ENCODE peak calls at places on chromosomes 4 and X, in eight cellular contexts. Q is MCF 10A; K is HFF-Myc; B is CD4-positive, alpha-beta T cell; F is pancreas; X is breast epithelium; L is mucosa of descending colon; C is epithelial cell of proximal tubule. H is an unnamed sample.

GRCh38 chr4:83561381-83561780 is 25.5 kb downstream of the GPAT3 start:
- DNase-seq in C (peak; percentile 85), Q (peak; percentile 89), F (no peak), K (no peak), B (no peak), L (no peak), X (no peak), H (no peak)

GRCh38 chr4:184746532-184746870 is 12.6 kb upstream of the CENPU start:
- DNase-seq in L (no peak), Q (peak; percentile 55), K (no peak), B (no peak), F (peak; percentile 74), X (no peak), C (peak; percentile 80), H (no peak)

GRCh38 chrX:40262641-40263560 is 165.1 kb upstream of the BCOR start:
- DNase-seq in K (no peak), F (no peak), C (no peak), Q (no peak), X (no peak), L (no peak), B (no peak), H (no peak)

GRCh38 chrX:53262189-53262917 is 19.0 kb downstream of the IQSEC2 start:
- DNase-seq in F (no peak), X (no peak), Q (no peak), B (no peak), C (no peak), L (no peak), K (no peak), H (no peak)

GRCh38 chr4:140529434-140529833 is 5.5 kb downstream of the ELMOD2 start:
- DNase-seq in B (no peak), K (no peak), X (no peak), C (no peak), L (no peak), Q (no peak), F (no peak), H (no peak)

GRCh38 chrX:111608724-111609123 is 72.2 kb upstream of the ALG13 start:
- DNase-seq in B (no peak), L (no peak), Q (no peak), C (no peak), X (no peak), K (no peak), F (no peak), H (no peak)

GRCh38 chr4:26557164-26557563 is 26.7 kb upstream of the TBC1D19 start:
- DNase-seq in X (no peak), F (no peak), L (no peak), B (no peak), C (peak; percentile 47), Q (peak; percentile 24), K (peak; percentile 51), H (no peak)

GRCh38 chrX:124098089-124098488 is 136.6 kb downstream of the STAG2 start:
- DNase-seq in F (no peak), C (no peak), B (no peak), X (no peak), Q (peak; percentile 16), K (peak; percentile 3), L (no peak), H (no peak)

GRCh38 chrX:115911967-115912366 is 258.6 kb upstream of the AGTR2 start:
- DNase-seq in Q (no peak), K (no peak), C (no peak), L (no peak), F (no peak), B (no peak), X (no peak), H (no peak)

GRCh38 chr4:92406488-92406887 is 102.7 kb downstream of the GRID2 start:
- DNase-seq in L (no peak), Q (no peak), B (no peak), C (no peak), X (no peak), K (no peak), F (no peak), H (no peak)
- TF ChIP-seq CTCF in L (no peak), Q (no peak), B (no peak), C (no peak), X (no peak), K (no peak), F (no peak), H (no peak)

GRCh38 chrX:87397103-87397886 is 120.3 kb upstream of the KLHL4 start:
- DNase-seq in B (no peak), L (no peak), Q (no peak), C (no peak), F (no peak), K (no peak), X (no peak), H (no peak)

GRCh38 chrX:87391742-87392141 is 125.9 kb upstream of the KLHL4 start:
- DNase-seq in B (no peak), X (no peak), C (no peak), F (no peak), K (no peak), L (no peak), Q (no peak), H (no peak)

GRCh38 chrX:87388381-87388780 is 129.2 kb upstream of the KLHL4 start:
- DNase-seq in Q (no peak), K (no peak), F (no peak), C (no peak), L (no peak), X (no peak), B (no peak), H (no peak)

DNA sequence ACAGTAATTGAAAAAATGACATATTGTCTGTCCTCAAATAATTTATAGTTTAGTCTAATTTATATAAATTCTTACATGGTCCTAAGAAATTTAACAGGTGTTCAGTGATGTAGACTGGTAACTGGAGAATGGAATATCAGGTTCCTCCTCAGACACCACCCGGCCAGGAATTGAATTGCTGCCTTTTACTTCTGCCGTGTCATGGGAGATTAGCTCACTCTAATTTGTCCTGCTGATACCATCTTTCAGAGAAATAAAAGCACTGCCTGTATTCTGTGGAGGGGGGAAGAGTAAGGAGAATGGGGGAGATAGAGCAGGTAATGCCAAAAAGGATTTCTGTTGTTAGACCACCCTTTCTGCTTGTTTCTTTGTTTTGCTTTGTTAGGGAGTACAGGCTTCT is 125.2 kb upstream of the KLHL4 start:
- DNase-seq in X (no peak), F (no peak), C (no peak), Q (no peak), B (no peak), L (no peak), K (no peak), H (no peak)
- TF ChIP-seq CTCF in X (no peak), F (no peak), C (no peak), Q (no peak), B (no peak), L (no peak), K (no peak), H (no peak)

DNA sequence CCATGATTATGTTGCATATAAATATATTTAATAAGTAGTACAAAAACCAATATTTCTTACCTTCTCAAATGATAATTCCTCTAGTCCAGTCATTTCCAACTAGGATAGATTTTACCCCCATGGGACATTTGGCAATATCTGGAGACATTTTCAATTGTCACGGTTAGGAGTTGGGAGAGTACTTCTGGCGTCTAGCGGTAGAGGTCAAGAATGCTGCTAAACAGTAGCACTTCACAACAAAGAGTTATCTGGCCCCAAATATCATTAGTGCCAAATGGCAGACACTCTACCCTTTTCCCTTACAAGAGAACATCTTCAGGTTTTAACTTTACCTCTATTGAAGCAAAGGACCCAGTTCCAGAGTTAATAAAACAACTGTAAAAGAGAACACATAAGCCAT is 168.1 kb downstream of the FAT4 start:
- DNase-seq in K (no peak), F (no peak), B (no peak), X (no peak), C (no peak), Q (no peak), L (no peak), H (no peak)
- TF ChIP-seq CTCF in K (no peak), F (no peak), B (no peak), X (no peak), C (no peak), Q (no peak), L (no peak), H (no peak)

GRCh38 chrX:26778320-26778888 is 562.4 kb downstream of the MAGEB5 start:
- DNase-seq in B (no peak), L (no peak), X (no peak), Q (peak; percentile 23), F (no peak), C (no peak), K (no peak), H (no peak)

GRCh38 chrX:26788402-26788998 is 572.5 kb downstream of the MAGEB5 start:
- DNase-seq in K (no peak), B (no peak), F (no peak), L (no peak), Q (no peak), C (peak; percentile 7), X (no peak), H (no peak)

GRCh38 chrX:26783512-26784225 is 567.7 kb downstream of the MAGEB5 start:
- DNase-seq in B (no peak), F (peak; percentile 7), X (no peak), L (no peak), K (no peak), Q (peak; percentile 44), C (no peak), H (no peak)
- TF ChIP-seq CTCF in B (no peak), F (peak; percentile 24), X (no peak), L (no peak), K (peak; percentile 18), Q (peak; percentile 49), C (peak; percentile 63), H (peak; percentile 42)

GRCh38 chr4:17347445-17347844 is 164.4 kb downstream of the QDPR start:
- DNase-seq in C (no peak), F (no peak), Q (peak; percentile 70), K (no peak), L (no peak), X (no peak), B (no peak), H (peak; percentile 19)
- TF ChIP-seq CTCF in C (peak; percentile 80), F (peak; percentile 13), Q (peak; percentile 58), K (peak; percentile 65), L (no peak), X (peak; percentile 19), B (peak; percentile 52), H (peak; percentile 39)

H was measured in D721Med.